ENCODE peak calls at places on chromosomes 11 and 22, in four cellular contexts. One of them, this sample, is unnamed.
A peak's percentile ranks its signal among the peaks of the same experiment; 100 is the strongest.

GRCh38 chr22:38251355-38251720 is 21.5 kb downstream of the TMEM184B start:
- DNase-seq in HepG2: no peak
- DNase-seq in H1: no peak
- DNase-seq in K562: no peak
- DNase-seq in this sample: no peak

GRCh38 chr11:25816411-25816810 is 515.5 kb upstream of the ANO3 start:
- DNase-seq in HepG2: no peak
- DNase-seq in H1: no peak
- DNase-seq in K562: no peak
- DNase-seq in this sample: no peak

GRCh38 chr22:32476804-32477203 is 2.2 kb downstream of the FBXO7 start:
- DNase-seq in HepG2: no peak
- DNase-seq in H1: no peak
- DNase-seq in K562: no peak
- DNase-seq in this sample: no peak

GRCh38 chr22:19789406-19789805 is 28.8 kb downstream of the TBX1 start:
- DNase-seq in HepG2: no peak
- DNase-seq in H1: no peak
- DNase-seq in K562: no peak
- DNase-seq in this sample: no peak

GRCh38 chr22:47449508-47450270 is 687.2 kb downstream of the TBC1D22A start:
- DNase-seq in HepG2: no peak
- DNase-seq in H1: no peak
- DNase-seq in K562: no peak
- DNase-seq in this sample: no peak

GRCh38 chr22:19995611-19996339 is 20.8 kb downstream of the ARVCF start:
- DNase-seq in HepG2: no peak
- DNase-seq in H1: no peak
- DNase-seq in K562: no peak
- DNase-seq in this sample: no peak

GRCh38 chr11:88250566-88251080 is 75.4 kb upstream of the RAB38 start:
- DNase-seq in HepG2: no peak
- DNase-seq in H1: no peak
- DNase-seq in K562: no peak
- DNase-seq in this sample: no peak

GRCh38 chr22:27982630-27983180 is 63.6 kb upstream of the PITPNB start:
- DNase-seq in HepG2: no peak
- DNase-seq in H1: no peak
- DNase-seq in K562: no peak
- DNase-seq in this sample: no peak

GRCh38 chr11:1561266-1561665 is 10.8 kb downstream of the DUSP8 start:
- DNase-seq in HepG2: no peak
- DNase-seq in H1: no peak
- DNase-seq in K562: no peak
- DNase-seq in this sample: no peak

GRCh38 chr11:6202036-6202435 is 3.0 kb downstream of the OR52W1 start:
- DNase-seq in HepG2: no peak
- DNase-seq in H1: no peak
- DNase-seq in K562: no peak
- DNase-seq in this sample: no peak

GRCh38 chr22:19739448-19739895 is 16.1 kb downstream of the GP1BB start:
- DNase-seq in HepG2: no peak
- DNase-seq in H1: no peak
- DNase-seq in K562: peak; percentile 60
- DNase-seq in this sample: no peak

GRCh38 chr11:9144828-9145227 is 53.4 kb upstream of the SCUBE2 start:
- DNase-seq in HepG2: no peak
- DNase-seq in H1: no peak
- DNase-seq in K562: no peak
- DNase-seq in this sample: no peak

GRCh38 chr11:9139628-9140357 is 48.4 kb upstream of the SCUBE2 start:
- DNase-seq in HepG2: no peak
- DNase-seq in H1: no peak
- DNase-seq in K562: no peak
- DNase-seq in this sample: no peak

GRCh38 chr11:109960831-109961230 is 132.4 kb upstream of the ZC3H12C start:
- DNase-seq in HepG2: no peak
- DNase-seq in H1: no peak
- DNase-seq in K562: no peak
- DNase-seq in this sample: no peak

GRCh38 chr11:14251754-14252153 is 107.2 kb downstream of the RRAS2 start:
- DNase-seq in HepG2: no peak
- DNase-seq in H1: no peak
- DNase-seq in K562: no peak
- DNase-seq in this sample: no peak

GRCh38 chr22:44990328-44990727 is 19.5 kb downstream of the PHF21B start:
- DNase-seq in HepG2: no peak
- DNase-seq in H1: no peak
- DNase-seq in K562: no peak
- DNase-seq in this sample: no peak

GRCh38 chr11:100719362-100719761 is 32.3 kb downstream of the ARHGAP42 start:
- DNase-seq in HepG2: no peak
- DNase-seq in H1: peak; percentile 19
- DNase-seq in K562: no peak
- DNase-seq in this sample: no peak

GRCh38 chr11:26187639-26188038 is 144.3 kb upstream of the ANO3 start:
- DNase-seq in HepG2: peak; percentile 62
- DNase-seq in H1: no peak
- DNase-seq in K562: no peak
- DNase-seq in this sample: no peak

GRCh38 chr11:68692881-68693483 is 8.6 kb downstream of the GAL start:
- DNase-seq in HepG2: no peak
- DNase-seq in H1: no peak
- DNase-seq in K562: no peak
- DNase-seq in this sample: no peak

GRCh38 chr11:117071344-117071787 is 26.9 kb downstream of the SIK3 start:
- DNase-seq in HepG2: peak; percentile 84
- DNase-seq in H1: no peak
- DNase-seq in K562: no peak
- DNase-seq in this sample: no peak

GRCh38 chr11:33658195-33658900 is 42.3 kb downstream of the C11orf91 start:
- DNase-seq in HepG2: no peak
- DNase-seq in H1: no peak
- DNase-seq in K562: no peak
- DNase-seq in this sample: no peak

GRCh38 chr11:33044281-33044680 is 4.9 kb downstream of the TCP11L1 start:
- DNase-seq in HepG2: no peak
- DNase-seq in H1: no peak
- DNase-seq in K562: no peak
- DNase-seq in this sample: no peak

GRCh38 chr22:19652316-19652715 is 62.0 kb upstream of the SEPTIN5 start:
- DNase-seq in HepG2: no peak
- DNase-seq in H1: no peak
- DNase-seq in K562: no peak
- DNase-seq in this sample: no peak

GRCh38 chr11:65471410-65471762 is 27.5 kb upstream of the MALAT1 start:
- DNase-seq in HepG2: peak; percentile 73
- DNase-seq in H1: no peak
- DNase-seq in K562: peak; percentile 63
- DNase-seq in this sample: no peak

GRCh38 chr11:95443386-95443785 is 212.4 kb upstream of the SESN3 start:
- DNase-seq in HepG2: peak; percentile 5
- DNase-seq in H1: no peak
- DNase-seq in K562: peak; percentile 11
- DNase-seq in this sample: no peak

GRCh38 chr11:72015511-72016061 is 16.9 kb downstream of the IL18BP start:
- DNase-seq in HepG2: peak; percentile 13
- DNase-seq in H1: no peak
- DNase-seq in K562: no peak
- DNase-seq in this sample: no peak

GRCh38 chr22:35172452-35172851 is 84.8 kb upstream of the HMGXB4 start:
- DNase-seq in HepG2: no peak
- DNase-seq in H1: no peak
- DNase-seq in K562: no peak
- DNase-seq in this sample: no peak

GRCh38 chr11:69908511-69909220 is 89.5 kb upstream of the FGF3 start:
- DNase-seq in HepG2: no peak
- DNase-seq in H1: no peak
- DNase-seq in K562: no peak
- DNase-seq in this sample: no peak

GRCh38 chr11:42778193-42778592 is 533.6 kb upstream of the API5 start:
- DNase-seq in HepG2: no peak
- DNase-seq in H1: no peak
- DNase-seq in K562: no peak
- DNase-seq in this sample: no peak

GRCh38 chr11:46456269-46456668 is 64.7 kb upstream of the CHRM4 start:
- DNase-seq in HepG2: no peak
- DNase-seq in H1: no peak
- DNase-seq in K562: no peak
- DNase-seq in this sample: no peak

GRCh38 chr22:39512026-39512425 is 8.3 kb upstream of the ATF4 start:
- DNase-seq in HepG2: no peak
- DNase-seq in H1: no peak
- DNase-seq in K562: no peak
- DNase-seq in this sample: no peak

GRCh38 chr22:38239101-38239761 is 33.6 kb downstream of the TMEM184B start:
- DNase-seq in HepG2: no peak
- DNase-seq in H1: no peak
- DNase-seq in K562: no peak
- DNase-seq in this sample: no peak

GRCh38 chr11:95647805-95648379 is 141.7 kb downstream of the FAM76B start:
- DNase-seq in HepG2: no peak
- DNase-seq in H1: no peak
- DNase-seq in K562: no peak
- DNase-seq in this sample: no peak

GRCh38 chr11:47272706-47273105 is 2.8 kb downstream of the MADD start:
- DNase-seq in HepG2: no peak
- DNase-seq in H1: no peak
- DNase-seq in K562: no peak
- DNase-seq in this sample: no peak

GRCh38 chr11:12185914-12186313 is 75.5 kb downstream of the MICAL2 start:
- DNase-seq in HepG2: no peak
- DNase-seq in H1: no peak
- DNase-seq in K562: no peak
- DNase-seq in this sample: no peak

GRCh38 chr11:65542738-65543390 is 15.3 kb downstream of the LTBP3 start:
- DNase-seq in HepG2: no peak
- DNase-seq in H1: no peak
- DNase-seq in K562: no peak
- DNase-seq in this sample: no peak

GRCh38 chr11:44780940-44781631 is 54.3 kb downstream of the TSPAN18 start:
- DNase-seq in HepG2: no peak
- DNase-seq in H1: no peak
- DNase-seq in K562: peak; percentile 93
- DNase-seq in this sample: no peak

GRCh38 chr11:119617343-119617713 is 111.7 kb downstream of the NECTIN1 start:
- DNase-seq in HepG2: no peak
- DNase-seq in H1: no peak
- DNase-seq in K562: no peak
- DNase-seq in this sample: no peak

GRCh38 chr11:119618208-119618909 is 110.6 kb downstream of the NECTIN1 start:
- DNase-seq in HepG2: peak; percentile 16
- DNase-seq in H1: no peak
- DNase-seq in K562: no peak
- DNase-seq in this sample: no peak

GRCh38 chr11:119615003-119615878 is 113.8 kb downstream of the NECTIN1 start:
- DNase-seq in HepG2: peak; percentile 83
- DNase-seq in H1: no peak
- DNase-seq in K562: no peak
- DNase-seq in this sample: peak; percentile 16

GRCh38 chr11:119615879-119616190 is 113.2 kb downstream of the NECTIN1 start:
- DNase-seq in HepG2: no peak
- DNase-seq in H1: no peak
- DNase-seq in K562: no peak
- DNase-seq in this sample: no peak

GRCh38 chr11:119616586-119617342 is 112.2 kb downstream of the NECTIN1 start:
- DNase-seq in HepG2: no peak
- DNase-seq in H1: no peak
- DNase-seq in K562: no peak
- DNase-seq in this sample: no peak
- H3K27ac ChIP-seq in HepG2: no peak overlapping the region
- H3K27ac ChIP-seq in H1: no peak overlapping the region
- H3K27ac ChIP-seq in K562: no peak overlapping the region
- H3K27ac ChIP-seq in this sample: no peak overlapping the region

GRCh38 chr11:111335596-111335995 is 37.2 kb downstream of the POU2AF3 start:
- DNase-seq in HepG2: no peak
- DNase-seq in H1: no peak
- DNase-seq in K562: no peak
- DNase-seq in this sample: no peak
- TF ChIP-seq SRF in HepG2: no peak
- TF ChIP-seq SRF in H1: no peak
- TF ChIP-seq SRF in K562: no peak
- TF ChIP-seq SRF in this sample: no peak

GRCh38 chr11:111581341-111581740 is 20.9 kb upstream of the SIK2 start:
- DNase-seq in HepG2: no peak
- DNase-seq in H1: no peak
- DNase-seq in K562: no peak
- DNase-seq in this sample: no peak
- TF ChIP-seq MAX in HepG2: no peak
- TF ChIP-seq MAX in H1: no peak
- TF ChIP-seq MAX in K562: no peak
- TF ChIP-seq MAX in this sample: no peak

DNA sequence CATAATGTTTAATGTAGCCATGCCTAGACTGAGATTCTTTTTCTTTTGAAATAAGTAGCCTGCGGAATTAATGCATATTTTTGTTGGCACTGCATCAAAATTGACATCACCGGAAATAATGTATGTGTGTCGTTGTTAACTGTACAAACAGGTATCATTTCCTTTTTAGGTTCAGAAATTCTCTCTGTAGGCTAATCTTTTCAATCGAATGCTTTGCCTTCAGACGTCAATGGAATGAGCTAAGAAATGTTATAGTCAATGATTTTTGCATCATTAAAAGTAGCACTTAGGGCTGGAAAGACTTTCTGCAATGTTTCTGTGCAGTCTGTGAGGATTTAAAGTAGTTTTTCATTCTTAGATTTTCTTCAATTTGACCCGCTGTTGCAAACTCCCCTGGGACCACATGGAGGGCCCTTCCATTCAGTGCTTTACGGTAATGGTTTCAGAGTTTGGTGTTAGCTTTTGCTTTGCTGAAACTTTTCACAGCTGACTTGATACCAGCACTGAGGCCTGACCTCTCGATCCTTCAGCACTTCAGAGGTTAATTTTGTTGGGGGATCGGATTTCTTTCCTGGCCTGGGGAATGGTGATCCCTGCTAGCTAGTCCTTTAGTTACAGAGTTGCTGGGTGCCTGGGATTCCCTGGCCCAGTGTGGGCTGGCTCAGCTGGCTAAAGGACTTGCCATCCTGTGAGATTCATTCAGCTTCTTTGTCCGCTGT is 137.8 kb downstream of the DBX1 start:
- DNase-seq in HepG2: peak; percentile 79
- DNase-seq in H1: no peak
- DNase-seq in K562: no peak
- DNase-seq in this sample: no peak
- H3K27ac ChIP-seq in HepG2: peak overlapping the region; percentile 76
- H3K27ac ChIP-seq in H1: peak overlapping the region; percentile 50
- H3K27ac ChIP-seq in K562: no peak overlapping the region
- H3K27ac ChIP-seq in this sample: no peak overlapping the region

This sample was measured in HCT116.